ENCODE peak calls at places on chromosomes 11 and 22, in four cellular contexts. One of them, this sample, is unnamed.

GRCh38 chr11:134800826-134801225 is 388.8 kb upstream of the B3GAT1 start:
- DNase-seq in mucosa of descending colon: no peak
- DNase-seq in fibroblast of mammary gland: no peak
- DNase-seq in stimulated activated CD4-positive, alpha-beta T cell treated with anti-CD3 and anti-CD28 coated beads, Interleukin-1b, Interleukin-23, amount 100 ng/mL, for 1 hour: no peak
- DNase-seq in this sample: no peak

GRCh38 chr11:27934830-27935145 is 173.2 kb downstream of the KIF18A start:
- DNase-seq in mucosa of descending colon: no peak
- DNase-seq in fibroblast of mammary gland: peak
- DNase-seq in stimulated activated CD4-positive, alpha-beta T cell treated with anti-CD3 and anti-CD28 coated beads, Interleukin-1b, Interleukin-23, amount 100 ng/mL, for 1 hour: no peak
- DNase-seq in this sample: no peak

GRCh38 chr11:70577258-70577603 is 178.9 kb downstream of the CTTN start:
- DNase-seq in mucosa of descending colon: no peak
- DNase-seq in fibroblast of mammary gland: no peak
- DNase-seq in stimulated activated CD4-positive, alpha-beta T cell treated with anti-CD3 and anti-CD28 coated beads, Interleukin-1b, Interleukin-23, amount 100 ng/mL, for 1 hour: no peak
- DNase-seq in this sample: no peak

GRCh38 chr11:44011797-44012196 is 36.0 kb upstream of the ACCSL start:
- DNase-seq in mucosa of descending colon: no peak
- DNase-seq in fibroblast of mammary gland: peak
- DNase-seq in stimulated activated CD4-positive, alpha-beta T cell treated with anti-CD3 and anti-CD28 coated beads, Interleukin-1b, Interleukin-23, amount 100 ng/mL, for 1 hour: no peak
- DNase-seq in this sample: no peak

GRCh38 chr11:94449437-94449836 is 44.2 kb downstream of the MRE11 start:
- DNase-seq in mucosa of descending colon: no peak
- DNase-seq in fibroblast of mammary gland: peak
- DNase-seq in stimulated activated CD4-positive, alpha-beta T cell treated with anti-CD3 and anti-CD28 coated beads, Interleukin-1b, Interleukin-23, amount 100 ng/mL, for 1 hour: no peak
- DNase-seq in this sample: no peak

GRCh38 chr11:69848196-69848595 is 29.0 kb upstream of the FGF3 start:
- DNase-seq in mucosa of descending colon: no peak
- DNase-seq in fibroblast of mammary gland: no peak
- DNase-seq in stimulated activated CD4-positive, alpha-beta T cell treated with anti-CD3 and anti-CD28 coated beads, Interleukin-1b, Interleukin-23, amount 100 ng/mL, for 1 hour: no peak
- DNase-seq in this sample: no peak

GRCh38 chr11:115191761-115192160 is 312.5 kb downstream of the CADM1 start:
- DNase-seq in mucosa of descending colon: no peak
- DNase-seq in fibroblast of mammary gland: no peak
- DNase-seq in stimulated activated CD4-positive, alpha-beta T cell treated with anti-CD3 and anti-CD28 coated beads, Interleukin-1b, Interleukin-23, amount 100 ng/mL, for 1 hour: no peak
- DNase-seq in this sample: no peak

GRCh38 chr11:113016905-113017304 is 55.7 kb downstream of the NCAM1 start:
- DNase-seq in mucosa of descending colon: no peak
- DNase-seq in fibroblast of mammary gland: no peak
- DNase-seq in stimulated activated CD4-positive, alpha-beta T cell treated with anti-CD3 and anti-CD28 coated beads, Interleukin-1b, Interleukin-23, amount 100 ng/mL, for 1 hour: no peak
- DNase-seq in this sample: no peak

GRCh38 chr22:47307326-47307725 is 544.9 kb downstream of the TBC1D22A start:
- DNase-seq in mucosa of descending colon: no peak
- DNase-seq in fibroblast of mammary gland: peak
- DNase-seq in stimulated activated CD4-positive, alpha-beta T cell treated with anti-CD3 and anti-CD28 coated beads, Interleukin-1b, Interleukin-23, amount 100 ng/mL, for 1 hour: no peak
- DNase-seq in this sample: no peak

GRCh38 chr11:71209181-71209580 is 43.2 kb downstream of the SHANK2 start:
- DNase-seq in mucosa of descending colon: no peak
- DNase-seq in fibroblast of mammary gland: no peak
- DNase-seq in stimulated activated CD4-positive, alpha-beta T cell treated with anti-CD3 and anti-CD28 coated beads, Interleukin-1b, Interleukin-23, amount 100 ng/mL, for 1 hour: no peak
- DNase-seq in this sample: no peak

GRCh38 chr11:128881221-128881620 is 9.9 kb upstream of the KCNJ5 start:
- DNase-seq in mucosa of descending colon: no peak
- DNase-seq in fibroblast of mammary gland: no peak
- DNase-seq in stimulated activated CD4-positive, alpha-beta T cell treated with anti-CD3 and anti-CD28 coated beads, Interleukin-1b, Interleukin-23, amount 100 ng/mL, for 1 hour: no peak
- DNase-seq in this sample: no peak

GRCh38 chr11:2912498-2912897 is 16.7 kb downstream of the PHLDA2 start:
- DNase-seq in mucosa of descending colon: peak
- DNase-seq in fibroblast of mammary gland: peak
- DNase-seq in stimulated activated CD4-positive, alpha-beta T cell treated with anti-CD3 and anti-CD28 coated beads, Interleukin-1b, Interleukin-23, amount 100 ng/mL, for 1 hour: no peak
- DNase-seq in this sample: no peak

GRCh38 chr11:13595166-13595565 is 73.3 kb upstream of the FAR1 start:
- DNase-seq in mucosa of descending colon: no peak
- DNase-seq in fibroblast of mammary gland: peak
- DNase-seq in stimulated activated CD4-positive, alpha-beta T cell treated with anti-CD3 and anti-CD28 coated beads, Interleukin-1b, Interleukin-23, amount 100 ng/mL, for 1 hour: no peak
- DNase-seq in this sample: no peak

GRCh38 chr11:23727821-23728220 is 769.0 kb upstream of the LUZP2 start:
- DNase-seq in mucosa of descending colon: no peak
- DNase-seq in fibroblast of mammary gland: peak
- DNase-seq in stimulated activated CD4-positive, alpha-beta T cell treated with anti-CD3 and anti-CD28 coated beads, Interleukin-1b, Interleukin-23, amount 100 ng/mL, for 1 hour: no peak
- DNase-seq in this sample: no peak

GRCh38 chr11:106156290-106156937 is 79.0 kb downstream of the AASDHPPT start:
- DNase-seq in mucosa of descending colon: peak
- DNase-seq in fibroblast of mammary gland: peak
- DNase-seq in stimulated activated CD4-positive, alpha-beta T cell treated with anti-CD3 and anti-CD28 coated beads, Interleukin-1b, Interleukin-23, amount 100 ng/mL, for 1 hour: no peak
- DNase-seq in this sample: no peak

GRCh38 chr11:45313211-45313865 is 27.2 kb upstream of the SYT13 start:
- DNase-seq in mucosa of descending colon: no peak
- DNase-seq in fibroblast of mammary gland: no peak
- DNase-seq in stimulated activated CD4-positive, alpha-beta T cell treated with anti-CD3 and anti-CD28 coated beads, Interleukin-1b, Interleukin-23, amount 100 ng/mL, for 1 hour: no peak
- DNase-seq in this sample: no peak

GRCh38 chr11:45919276-45919675 is 1.6 kb upstream of the PEX16 start:
- DNase-seq in mucosa of descending colon: no peak
- DNase-seq in fibroblast of mammary gland: no peak
- DNase-seq in stimulated activated CD4-positive, alpha-beta T cell treated with anti-CD3 and anti-CD28 coated beads, Interleukin-1b, Interleukin-23, amount 100 ng/mL, for 1 hour: no peak
- DNase-seq in this sample: no peak

GRCh38 chr11:72569966-72570892 is 104.0 kb downstream of the PDE2A start:
- DNase-seq in mucosa of descending colon: no peak
- DNase-seq in fibroblast of mammary gland: peak
- DNase-seq in stimulated activated CD4-positive, alpha-beta T cell treated with anti-CD3 and anti-CD28 coated beads, Interleukin-1b, Interleukin-23, amount 100 ng/mL, for 1 hour: no peak
- DNase-seq in this sample: no peak

GRCh38 chr11:82586581-82586980 is 147.1 kb downstream of the FAM181B start:
- DNase-seq in mucosa of descending colon: no peak
- DNase-seq in fibroblast of mammary gland: no peak
- DNase-seq in stimulated activated CD4-positive, alpha-beta T cell treated with anti-CD3 and anti-CD28 coated beads, Interleukin-1b, Interleukin-23, amount 100 ng/mL, for 1 hour: no peak
- DNase-seq in this sample: no peak

GRCh38 chr11:74684661-74685060 is 46.6 kb downstream of the CHRDL2 start:
- DNase-seq in mucosa of descending colon: no peak
- DNase-seq in fibroblast of mammary gland: no peak
- DNase-seq in stimulated activated CD4-positive, alpha-beta T cell treated with anti-CD3 and anti-CD28 coated beads, Interleukin-1b, Interleukin-23, amount 100 ng/mL, for 1 hour: no peak
- DNase-seq in this sample: no peak

GRCh38 chr22:39537981-39538380 is 5.4 kb upstream of the RPS19BP1 start:
- DNase-seq in mucosa of descending colon: no peak
- DNase-seq in fibroblast of mammary gland: no peak
- DNase-seq in stimulated activated CD4-positive, alpha-beta T cell treated with anti-CD3 and anti-CD28 coated beads, Interleukin-1b, Interleukin-23, amount 100 ng/mL, for 1 hour: no peak
- DNase-seq in this sample: no peak

GRCh38 chr11:75719089-75719638 is 1.5 kb downstream of the MOGAT2 start:
- DNase-seq in mucosa of descending colon: peak
- DNase-seq in fibroblast of mammary gland: no peak
- DNase-seq in stimulated activated CD4-positive, alpha-beta T cell treated with anti-CD3 and anti-CD28 coated beads, Interleukin-1b, Interleukin-23, amount 100 ng/mL, for 1 hour: no peak
- DNase-seq in this sample: no peak

GRCh38 chr11:70828498-70829159 is 423.7 kb downstream of the SHANK2 start:
- DNase-seq in mucosa of descending colon: peak
- DNase-seq in fibroblast of mammary gland: no peak
- DNase-seq in stimulated activated CD4-positive, alpha-beta T cell treated with anti-CD3 and anti-CD28 coated beads, Interleukin-1b, Interleukin-23, amount 100 ng/mL, for 1 hour: no peak
- DNase-seq in this sample: no peak

GRCh38 chr11:120120805-120121335 is 17.0 kb downstream of the TRIM29 start:
- DNase-seq in mucosa of descending colon: no peak
- DNase-seq in fibroblast of mammary gland: no peak
- DNase-seq in stimulated activated CD4-positive, alpha-beta T cell treated with anti-CD3 and anti-CD28 coated beads, Interleukin-1b, Interleukin-23, amount 100 ng/mL, for 1 hour: no peak
- DNase-seq in this sample: no peak

This sample was measured in activated CD8-positive, alpha-beta memory T cell treated with anti-CD3 and anti-CD28 coated beads for 1 hour.